ENCODE peak calls at places on chromosomes 7 and 10, in seven cellular contexts. C, A, Z, T, X, F and H are unnamed samples.

GRCh38 chr7:100668069-100668449 is 5.5 kb upstream of the GNB2 start:
- DNase-seq in A (no peak), Z (no peak), X (no peak), C (no peak), T (no peak), F (no peak), H (no peak)

GRCh38 chr7:140541513-140542192 is 62.3 kb upstream of the MKRN1 start:
- DNase-seq in A (no peak), T (peak), X (no peak), F (no peak), Z (peak), C (peak), H (no peak)

GRCh38 chr10:6139470-6139869 is 50.6 kb downstream of the RBM17 start:
- DNase-seq in Z (no peak), F (no peak), A (no peak), T (no peak), C (no peak), X (no peak), H (no peak)

GRCh38 chr10:129440722-129441316 is 26.2 kb upstream of the MGMT start:
- DNase-seq in C (no peak), A (no peak), Z (no peak), X (no peak), T (no peak), F (no peak), H (no peak)

GRCh38 chr10:35639021-35639521 is 3.0 kb downstream of the FZD8 start:
- DNase-seq in X (no peak), T (no peak), Z (no peak), F (no peak), C (no peak), A (no peak), H (no peak)

GRCh38 chr7:90580051-90580450 is 16.1 kb upstream of the CDK14 start:
- DNase-seq in F (no peak), Z (no peak), X (no peak), C (no peak), T (no peak), A (no peak), H (no peak)

GRCh38 chr7:29274156-29275017 is 79.8 kb downstream of the CHN2 start:
- DNase-seq in C (no peak), X (no peak), T (no peak), F (no peak), A (no peak), Z (no peak), H (no peak)

GRCh38 chr10:59432207-59432900 is 70.0 kb upstream of the FAM13C start:
- DNase-seq in Z (no peak), X (no peak), T (no peak), A (no peak), F (no peak), C (peak), H (no peak)

GRCh38 chr7:54699715-54700114 is 59.3 kb downstream of the SEC61G start:
- DNase-seq in F (no peak), T (no peak), Z (no peak), C (no peak), A (no peak), X (no peak), H (no peak)

GRCh38 chr10:14782691-14783363 is 8.1 kb upstream of the FAM107B start:
- DNase-seq in C (peak), Z (no peak), F (no peak), A (no peak), X (no peak), T (no peak), H (no peak)